ENCODE peak calls at places on chromosomes 2 and 18, in seven cellular contexts. V, G, U, E, Y, O and J are unnamed samples.

GRCh38 chr2:240794178-240794721 is 25.8 kb downstream of the KIF1A start:
- DNase-seq in V (no peak), G (no peak), U (peak), E (no peak), Y (no peak), O (no peak), J (no peak)

GRCh38 chr2:136932700-136933099 is 167.4 kb downstream of the THSD7B start:
- DNase-seq in V (no peak), G (no peak), U (no peak), E (no peak), Y (no peak), O (peak), J (no peak)

GRCh38 chr18:56973487-56973886 is 173.4 kb upstream of the BOD1L2 start:
- DNase-seq in V (no peak), G (no peak), U (no peak), E (no peak), Y (no peak), O (no peak), J (no peak)

GRCh38 chr2:60073201-60073600 is 480.3 kb downstream of the BCL11A start:
- DNase-seq in V (no peak), G (no peak), U (no peak), E (no peak), Y (no peak), O (no peak), J (no peak)

GRCh38 chr2:98985905-98986666 is 50.1 kb upstream of the CRACDL start:
- DNase-seq in V (peak), G (no peak), U (no peak), E (no peak), Y (no peak), O (no peak), J (no peak)

GRCh38 chr18:63681449-63682381 is 20.0 kb upstream of the SERPINB3 start:
- DNase-seq in V (peak), G (no peak), U (no peak), E (no peak), Y (no peak), O (no peak), J (no peak)

GRCh38 chr2:236177967-236178909 is 10.1 kb upstream of the GBX2 start:
- DNase-seq in V (peak), G (peak), U (peak), E (peak), Y (peak), O (peak), J (no peak)

GRCh38 chr18:8721716-8722115 is 16.4 kb downstream of the MTCL1 start:
- DNase-seq in V (no peak), G (no peak), U (no peak), E (no peak), Y (no peak), O (peak), J (no peak)

GRCh38 chr2:65500319-65501040 is 68.1 kb upstream of the SPRED2 start:
- DNase-seq in V (no peak), G (no peak), U (no peak), E (no peak), Y (no peak), O (no peak), J (no peak)

GRCh38 chr2:11286749-11287148 is 57.7 kb downstream of the ROCK2 start:
- DNase-seq in V (no peak), G (no peak), U (no peak), E (no peak), Y (no peak), O (no peak), J (no peak)

GRCh38 chr2:191791953-191792560 is 54.8 kb downstream of the CAVIN2 start:
- DNase-seq in V (no peak), G (no peak), U (no peak), E (no peak), Y (no peak), O (no peak), J (no peak)

GRCh38 chr2:84175340-84175739 is 283.7 kb downstream of the SUCLG1 start:
- DNase-seq in V (no peak), G (no peak), U (no peak), E (no peak), Y (no peak), O (no peak), J (no peak)

GRCh38 chr2:241224068-241224850 is 35.8 kb downstream of the ANO7 start:
- DNase-seq in V (no peak), G (no peak), U (no peak), E (no peak), Y (no peak), O (peak), J (no peak)

GRCh38 chr2:236768393-236769140 is 198.9 kb downstream of the ACKR3 start:
- DNase-seq in V (no peak), G (no peak), U (no peak), E (no peak), Y (no peak), O (peak), J (peak)

GRCh38 chr2:38191516-38191915 is 115.6 kb upstream of the CYP1B1 start:
- DNase-seq in V (no peak), G (no peak), U (no peak), E (no peak), Y (no peak), O (no peak), J (no peak)

GRCh38 chr2:201436141-201436540 is 15.1 kb downstream of the TRAK2 start:
- DNase-seq in V (no peak), G (no peak), U (no peak), E (no peak), Y (no peak), O (no peak), J (no peak)

GRCh38 chr2:43165378-43166025 is 60.9 kb downstream of the ZFP36L2 start:
- DNase-seq in V (no peak), G (no peak), U (no peak), E (no peak), Y (no peak), O (no peak), J (no peak)